ENCODE peak calls at places on chromosomes 4 and X, in six cellular contexts. J is A549, P is sigmoid colon, L is tibial nerve, F is heart right ventricle, V is left ventricle myocardium inferior. I is an unnamed sample. For H3K4me1 and H3K9me3, the result is how much of the 10 kb centered on the place peaks cover.

GRCh38 chrX:109760922-109761250 is 27.8 kb upstream of the ACSL4 start:
- DNase-seq in F (no peak), V (no peak), J (no peak), P (no peak), L (no peak), I (no peak)

GRCh38 chr4:186689476-186689875 is 34.2 kb downstream of the FAT1 start:
- DNase-seq in J (no peak), V (no peak), P (peak), L (no peak), F (no peak), I (no peak)

GRCh38 chrX:74535211-74535621 is 79.2 kb downstream of the RLIM start:
- DNase-seq in F (peak), J (peak), V (no peak), L (no peak), P (no peak), I (no peak)

GRCh38 chr4:52659722-52660261 is 691 bp upstream of the USP46 start:
- DNase-seq in V (peak), J (peak), L (peak), F (peak), P (peak), I (peak)

GRCh38 chr4:152408514-152409327 is 127.2 kb downstream of the FBXW7 start:
- DNase-seq in L (no peak), J (peak), V (no peak), P (no peak), F (no peak), I (no peak)

GRCh38 chr4:16508968-16509367 is 282.7 kb upstream of the TAPT1 start:
- DNase-seq in J (peak), V (no peak), F (no peak), P (no peak), L (no peak), I (no peak)

GRCh38 chrX:150574824-150575409 is 6.5 kb downstream of the MTM1 start:
- DNase-seq in J (no peak), P (no peak), V (no peak), L (no peak), F (no peak), I (no peak)

GRCh38 chrX:40224658-40225057 is 126.9 kb upstream of the BCOR start:
- DNase-seq in P (no peak), J (no peak), L (no peak), F (no peak), V (no peak), I (no peak)

GRCh38 chr4:174136013-174136412 is 147.5 kb downstream of the FBXO8 start:
- DNase-seq in J (no peak), F (no peak), L (no peak), P (peak), V (no peak), I (no peak)

GRCh38 chrX:118189628-118190027 is 73.0 kb upstream of the KLHL13 start:
- DNase-seq in P (no peak), J (no peak), F (peak), V (no peak), L (no peak), I (no peak)

GRCh38 chr4:110988741-110989140 is 365.9 kb upstream of the PITX2 start:
- DNase-seq in L (no peak), P (no peak), F (no peak), J (no peak), V (no peak), I (no peak)

GRCh38 chrX:39805825-39806224 is 291.9 kb downstream of the BCOR start:
- DNase-seq in P (no peak), L (no peak), F (no peak), J (no peak), V (no peak), I (no peak)

GRCh38 chr4:152328595-152328994 is 207.3 kb downstream of the FBXW7 start:
- DNase-seq in V (no peak), L (no peak), P (no peak), J (peak), F (no peak), I (no peak)

GRCh38 chr4:4428966-4429875 is 42.3 kb downstream of the NSG1 start:
- DNase-seq in L (no peak), J (no peak), P (no peak), V (no peak), F (no peak), I (no peak)

GRCh38 chr4:38818441-38818976 is 13.9 kb upstream of the TLR1 start:
- DNase-seq in P (no peak), J (no peak), F (no peak), V (no peak), L (no peak), I (no peak)

DNA sequence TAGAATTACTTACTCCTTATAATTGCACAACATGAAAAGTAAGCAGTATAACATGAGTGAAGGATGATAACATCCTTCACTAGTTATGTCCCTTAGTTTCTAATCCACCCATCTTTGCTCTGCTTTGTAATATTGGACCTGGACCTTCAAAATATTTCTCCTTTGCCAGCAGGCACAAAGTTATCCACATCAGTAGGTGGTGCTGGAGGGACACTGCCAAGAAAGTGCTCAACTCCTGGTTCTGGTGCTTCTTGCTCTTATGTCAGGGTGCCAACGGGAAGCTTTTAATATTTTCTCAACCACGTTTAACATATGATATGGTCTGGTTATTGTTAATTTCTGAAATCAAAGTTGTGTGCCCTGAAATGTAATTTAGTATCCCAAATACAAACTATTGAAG is 49.1 kb downstream of the TMEM165 start:
- DNase-seq in V (no peak), J (peak), P (no peak), L (no peak), F (no peak), I (no peak)
- TF ChIP-seq CTCF in V (peak), J (peak), P (no peak), L (no peak), F (peak), I (no peak)

GRCh38 chrX:153597351-153597750 is 1.6 kb downstream of the CCNQ start:
- DNase-seq in J (no peak), V (no peak), P (no peak), L (no peak), F (no peak), I (no peak)

GRCh38 chrX:153598541-153599191 is at the start of gene CCNQ:
- DNase-seq in J (peak), F (no peak), V (no peak), P (no peak), L (no peak), I (no peak)

GRCh38 chrX:153600032-153600373 is 1.1 kb upstream of the CCNQ start:
- DNase-seq in F (no peak), L (no peak), V (no peak), P (no peak), J (peak), I (no peak)

GRCh38 chrX:153600921-153601320 is 2.0 kb upstream of the CCNQ start:
- DNase-seq in J (no peak), V (no peak), P (no peak), L (no peak), F (no peak), I (no peak)

GRCh38 chrX:153599192-153600031 is 473 bp upstream of the CCNQ start:
- DNase-seq in J (peak), L (peak), P (peak), F (peak), V (peak), I (peak)
- H3K4me1 ChIP-seq in J (under half), L (under half), P (under half), F (under half), V (under half), I (under half)

DNA sequence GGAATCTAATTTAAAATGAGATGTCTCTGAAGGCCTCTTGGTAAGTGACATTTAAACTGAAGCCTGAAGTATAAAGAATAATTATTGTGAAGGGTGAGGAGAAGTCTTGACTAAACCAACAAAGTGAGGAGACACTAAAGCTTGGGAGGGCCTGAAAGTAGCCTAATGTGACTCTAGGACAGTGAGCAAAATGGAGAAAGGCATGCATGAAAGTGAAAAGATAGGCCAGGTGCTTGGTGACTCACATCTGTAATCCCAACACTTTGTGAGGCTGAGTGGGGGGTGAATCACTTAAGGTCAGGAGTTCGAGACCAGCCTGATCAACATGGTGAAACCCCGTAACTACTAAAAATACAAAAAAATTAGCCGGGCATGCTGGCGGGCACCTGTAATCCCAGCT is 46.9 kb upstream of the SMARCAD1 start:
- DNase-seq in F (no peak), P (no peak), L (no peak), V (no peak), J (no peak), I (no peak)
- H3K9me3 ChIP-seq in F (under half), P (under half), L (under half), V (under half), J (under half), I (under half)

DNA sequence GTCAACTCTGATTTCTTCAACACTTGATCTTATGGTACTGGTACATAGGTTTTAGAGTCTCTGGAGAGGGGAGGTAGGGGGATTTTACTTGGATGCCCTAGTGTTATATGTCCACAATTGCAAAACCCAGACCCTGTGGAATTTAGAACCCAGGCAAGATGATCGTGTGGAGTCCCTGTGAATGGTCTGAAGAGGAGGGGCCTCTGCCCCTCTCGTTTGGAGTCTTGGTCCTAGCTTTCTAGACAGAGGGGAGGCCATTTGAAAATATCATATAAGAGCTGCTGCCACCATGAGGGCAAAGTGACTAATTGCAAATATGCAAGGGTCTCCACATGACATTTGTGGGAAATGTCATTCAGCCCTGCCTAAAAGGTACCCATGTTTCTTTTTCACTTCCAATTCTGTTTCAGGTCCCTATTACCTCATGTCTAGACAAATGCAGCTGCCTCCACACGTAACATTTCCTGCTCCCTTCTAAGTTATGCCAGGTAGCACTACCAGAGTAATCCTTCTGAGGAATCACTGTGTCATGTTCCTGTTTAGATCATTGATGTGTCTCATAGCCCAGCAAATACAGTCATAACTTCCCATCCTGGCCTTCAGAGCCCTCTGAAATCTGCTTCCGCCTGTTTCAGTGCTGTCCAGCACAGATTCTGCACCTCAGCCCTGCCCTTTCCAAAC is 126.8 kb downstream of the KLHL8 start:
- DNase-seq in V (no peak), L (no peak), J (peak), P (no peak), F (peak), I (no peak)
- TF ChIP-seq CTCF in V (peak), L (peak), J (peak), P (peak), F (peak), I (peak)

GRCh38 chr4:10107111-10108091 is 9.2 kb downstream of the WDR1 start:
- DNase-seq in F (no peak), J (no peak), P (peak), V (no peak), L (no peak), I (no peak)
- H3K4me1 ChIP-seq in F (half or more), J (half or more), P (half or more), V (half or more), L (half or more), I (under half)

DNA sequence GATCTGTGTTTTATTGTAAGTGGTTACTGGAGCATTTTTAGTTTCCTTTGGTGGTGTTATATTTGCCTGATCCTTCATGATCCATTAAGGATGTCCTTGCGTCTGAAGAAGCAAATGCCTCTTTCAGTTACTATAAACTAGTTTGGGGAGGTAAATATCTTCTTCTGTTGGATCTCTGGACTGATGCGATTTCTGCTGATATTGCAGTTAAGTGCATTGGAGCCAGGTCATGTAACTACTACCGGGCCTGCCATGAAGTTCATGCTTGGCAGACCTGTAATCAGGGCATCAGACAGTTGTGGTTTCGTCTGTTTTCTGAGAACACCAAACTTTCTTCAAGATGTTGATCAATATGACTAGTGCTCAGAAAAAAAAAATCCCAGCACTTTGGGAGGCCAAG is 22.9 kb downstream of the ZNF718 start:
- DNase-seq in J (no peak), P (no peak), L (no peak), V (no peak), F (no peak), I (no peak)
- H3K9me3 ChIP-seq in J (under half), P (under half), L (half or more), V (half or more), F (half or more), I (under half)

GRCh38 chrX:16212436-16212835 is 45.2 kb downstream of the MAGEB17 start:
- DNase-seq in V (no peak), F (peak), P (no peak), L (no peak), J (peak), I (no peak)
- TF ChIP-seq CTCF in V (no peak), F (peak), P (no peak), L (no peak), J (peak), I (no peak)

DNA sequence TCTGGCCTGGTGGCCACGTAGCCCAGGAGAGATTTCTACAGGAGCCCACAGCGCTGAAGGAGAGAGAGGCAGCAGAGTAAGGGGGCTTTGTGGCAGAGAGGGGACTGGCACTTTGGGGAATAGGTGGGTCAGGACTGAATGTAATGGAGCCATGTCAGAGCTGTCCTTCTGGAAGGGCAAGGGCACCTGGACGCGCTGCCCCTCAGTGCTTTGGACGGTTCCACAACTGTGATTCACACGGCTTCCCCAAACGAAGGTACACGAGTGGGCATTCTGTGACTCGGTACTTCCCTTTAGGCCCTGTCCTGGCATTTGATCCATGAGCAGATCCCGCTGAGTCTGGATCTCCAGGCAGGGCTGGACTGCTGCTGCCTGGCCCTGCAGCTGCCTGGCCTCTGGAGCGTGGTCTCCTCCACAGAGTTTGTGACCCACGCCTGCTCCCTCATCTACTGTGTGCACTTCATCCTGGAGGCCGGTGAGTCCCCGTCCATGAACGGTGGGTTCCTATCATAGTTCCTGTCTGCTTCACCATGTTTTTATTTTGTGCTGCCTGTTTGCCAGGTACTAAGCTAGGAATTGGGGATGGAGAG is 35.2 kb upstream of the MSANTD1 start:
- DNase-seq in F (no peak), L (no peak), J (no peak), P (peak), V (no peak), I (no peak)
- H3K4me1 ChIP-seq in F (under half), L (under half), J (under half), P (under half), V (under half), I (under half)

GRCh38 chrX:102627640-102628039 is 23.6 kb upstream of the GPRASP1 start:
- DNase-seq in V (no peak), F (no peak), J (no peak), P (no peak), L (no peak), I (no peak)

DNA sequence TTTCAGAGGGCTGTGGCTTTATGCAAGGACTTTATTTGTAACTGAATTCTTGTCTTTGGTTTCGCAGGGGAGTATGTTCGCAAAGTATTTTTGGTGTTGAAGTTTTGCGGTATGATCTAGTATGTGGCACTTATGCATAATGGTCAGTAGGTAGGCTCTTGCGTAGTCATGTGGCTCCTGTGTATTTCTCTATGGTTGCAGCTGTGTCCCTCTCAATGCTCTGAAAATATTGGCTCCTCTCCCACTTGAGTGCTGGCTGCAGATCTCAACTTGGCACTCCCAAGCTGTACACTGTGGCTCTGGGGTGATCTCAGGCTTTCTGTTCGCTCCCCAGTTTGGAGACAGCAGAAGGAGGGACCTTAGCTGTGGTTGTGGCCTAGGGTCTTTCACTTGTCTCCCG is 24.8 kb downstream of the ARMCX5 start:
- DNase-seq in L (no peak), P (no peak), V (no peak), J (no peak), F (peak), I (no peak)
- H3K9me3 ChIP-seq in L (under half), P (under half), V (under half), J (under half), F (under half), I (under half)

DNA sequence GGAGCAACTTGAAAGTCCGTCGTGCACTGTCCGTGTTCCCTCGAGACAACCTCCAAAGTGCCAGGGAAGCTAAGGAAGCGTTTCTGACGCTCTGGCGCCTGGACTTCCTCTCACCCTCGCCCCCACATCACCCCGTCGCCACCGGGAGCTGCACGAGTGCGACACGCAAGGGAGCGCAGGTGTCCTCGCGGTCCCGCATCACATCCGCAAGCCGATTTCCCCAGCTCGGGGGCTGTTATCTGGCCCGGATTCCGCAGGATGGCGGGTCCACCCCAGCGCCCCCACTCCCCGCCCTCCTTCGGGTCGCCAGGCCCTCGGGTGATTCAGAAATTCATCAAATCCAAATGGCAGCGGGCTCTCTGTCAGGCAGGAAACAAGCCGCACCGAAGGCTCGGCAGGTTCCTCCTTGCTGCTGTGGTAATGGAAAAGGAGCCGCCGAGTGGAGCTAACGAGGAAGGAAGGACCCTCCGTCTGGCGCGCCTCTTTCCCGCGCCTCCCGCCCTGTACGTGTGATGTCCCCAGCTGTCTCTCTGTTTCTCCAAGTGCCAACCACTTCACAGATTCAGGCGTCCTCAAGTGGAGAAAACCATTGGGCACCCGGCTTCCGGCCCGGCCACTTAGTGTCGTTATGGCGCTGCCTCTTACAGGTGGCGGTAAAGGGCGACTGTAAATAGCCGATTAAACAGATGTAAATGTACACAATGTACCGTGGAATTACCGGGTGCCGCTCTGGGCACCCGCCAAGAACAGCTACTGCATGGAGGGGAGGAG is 901 bp upstream of the SETD7 start:
- DNase-seq in L (peak), V (peak), F (peak), J (peak), P (peak), I (peak)
- TF ChIP-seq CTCF in L (no peak), V (no peak), F (no peak), J (no peak), P (no peak), I (peak)